ENCODE peak calls at places on chromosomes 6 and 20, in four cellular contexts. W is GM23338, C is spleen, Q is K562. I is an unnamed sample.

GRCh38 chr6:133671376-133671775 is 217.5 kb upstream of the TCF21 start:
- DNase-seq in W (no peak), C (no peak), Q (no peak), I (no peak)

GRCh38 chr6:96460052-96460700 is 61.4 kb upstream of the UFL1 start:
- DNase-seq in W (no peak), C (no peak), Q (no peak), I (no peak)

GRCh38 chr20:4225778-4226177 is 210.4 kb upstream of the RNF24 start:
- DNase-seq in W (no peak), C (no peak), Q (no peak), I (no peak)

GRCh38 chr20:56974499-56975250 is 291.8 kb downstream of the BMP7 start:
- DNase-seq in W (peak; percentile 90), C (no peak), Q (peak; percentile 31), I (no peak)

GRCh38 chr6:116010400-116011095 is 50.1 kb downstream of the FRK start:
- DNase-seq in W (peak; percentile 77), C (peak; percentile 73), Q (peak; percentile 35), I (peak; percentile 70)

GRCh38 chr20:63958471-63958870 is 2.3 kb upstream of the UCKL1 start:
- DNase-seq in W (no peak), C (no peak), Q (no peak), I (no peak)

GRCh38 chr6:128491643-128492206 is 28.7 kb downstream of the PTPRK start:
- DNase-seq in W (no peak), C (no peak), Q (no peak), I (no peak)

GRCh38 chr6:21135484-21136005 is 458.0 kb upstream of the SOX4 start:
- DNase-seq in W (no peak), C (no peak), Q (no peak), I (no peak)

GRCh38 chr6:4059115-4059777 is 19.7 kb downstream of the FAM217A start:
- DNase-seq in W (no peak), C (no peak), Q (peak; percentile 72), I (no peak)

GRCh38 chr20:46312075-46312944 is 4.0 kb upstream of the CDH22 start:
- DNase-seq in W (peak; percentile 84), C (no peak), Q (peak; percentile 74), I (no peak)

GRCh38 chr20:47360207-47360488 is 3.6 kb upstream of the ZMYND8 start:
- DNase-seq in W (no peak), C (peak; percentile 31), Q (no peak), I (peak; percentile 81)

GRCh38 chr6:157054531-157054979 is 268.8 kb downstream of the TMEM242 start:
- DNase-seq in W (no peak), C (no peak), Q (no peak), I (no peak)

GRCh38 chr6:18263561-18264337 is 581 bp downstream of the DEK start:
- DNase-seq in W (peak; percentile 64), C (peak; percentile 90), Q (peak; percentile 85), I (peak; percentile 86)

GRCh38 chr20:20358801-20359200 is 9.1 kb upstream of the INSM1 start:
- DNase-seq in W (no peak), C (no peak), Q (no peak), I (no peak)

GRCh38 chr20:54063998-54064676 is 6.3 kb downstream of the BCAS1 start:
- DNase-seq in W (no peak), C (no peak), Q (no peak), I (no peak)

GRCh38 chr6:166490671-166491500 is 95.6 kb downstream of the RAMACL start:
- DNase-seq in W (no peak), C (peak; percentile 47), Q (no peak), I (peak; percentile 53)

GRCh38 chr20:42639140-42639539 is 550.6 kb downstream of the PTPRT start:
- DNase-seq in W (no peak), C (no peak), Q (no peak), I (no peak)
- TF ChIP-seq POLR2AphosphoS5 in W (no peak), C (no peak), Q (no peak), I (no peak)

GRCh38 chr6:142357879-142358278 is 56.1 kb downstream of the ADGRG6 start:
- DNase-seq in W (no peak), C (no peak), Q (no peak), I (no peak)

GRCh38 chr6:142361765-142362540 is 60.1 kb downstream of the ADGRG6 start:
- DNase-seq in W (no peak), C (no peak), Q (no peak), I (no peak)

GRCh38 chr6:142356271-142356938 is 54.6 kb downstream of the ADGRG6 start:
- DNase-seq in W (no peak), C (no peak), Q (no peak), I (no peak)

GRCh38 chr6:142361345-142361744 is 59.5 kb downstream of the ADGRG6 start:
- DNase-seq in W (no peak), C (no peak), Q (no peak), I (no peak)

GRCh38 chr6:142359271-142359960 is 57.6 kb downstream of the ADGRG6 start:
- DNase-seq in W (no peak), C (no peak), Q (no peak), I (no peak)
- H3K4me1 ChIP-seq in W (peaks cover 5% of the 10 kb centered on the region), C (no peaks in the 10 kb centered on the region), Q (no peaks in the 10 kb centered on the region), I (no peaks in the 10 kb centered on the region)

DNA sequence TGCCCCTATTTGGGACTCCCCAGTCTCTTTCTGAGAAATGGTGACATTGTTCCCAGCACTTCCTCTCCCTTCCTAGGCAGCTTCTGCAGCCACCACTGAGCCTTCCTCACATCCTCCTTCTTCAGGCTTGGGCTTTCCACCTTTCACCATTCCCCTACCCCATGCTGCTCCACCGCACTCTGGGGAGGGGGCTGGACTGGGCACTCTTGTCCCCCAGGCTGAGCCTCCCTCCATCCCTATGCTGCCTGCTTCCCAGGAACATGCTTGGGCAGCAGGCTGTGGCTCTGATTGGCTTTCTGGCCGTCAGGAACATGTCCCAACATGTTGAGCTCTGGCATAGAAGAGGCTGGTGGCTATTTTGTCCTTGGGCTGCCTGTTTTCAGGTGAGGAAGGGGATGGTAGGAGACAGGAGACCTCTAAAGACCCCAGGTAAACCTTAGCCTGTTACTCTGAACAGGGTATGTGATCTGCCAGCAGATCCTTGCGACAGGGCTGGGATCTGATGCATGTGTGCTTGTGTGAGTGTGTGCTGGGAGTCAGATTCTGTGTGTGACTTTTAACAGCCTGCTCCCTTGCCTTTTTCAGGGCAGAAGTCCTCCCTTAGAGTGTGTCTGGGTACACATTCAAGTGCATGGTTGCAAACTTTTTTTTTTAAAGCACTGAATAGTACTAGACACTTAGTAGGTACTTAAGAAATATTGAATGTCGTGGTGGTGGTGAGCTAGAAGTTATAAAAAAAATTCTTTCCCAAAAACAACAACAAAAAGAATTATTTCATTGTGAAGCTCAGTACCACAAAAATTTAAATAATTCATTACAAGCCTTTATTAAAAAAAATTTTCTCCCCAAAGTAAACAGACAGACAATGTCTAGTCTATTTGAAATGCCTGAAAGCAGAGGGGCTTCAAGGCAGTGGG is 2.1 kb upstream of the CDKN1A start:
- DNase-seq in W (no peak), C (peak; percentile 43), Q (no peak), I (no peak)
- TF ChIP-seq POLR2AphosphoS5 in W (peak; percentile 28), C (no peak), Q (no peak), I (no peak)

DNA sequence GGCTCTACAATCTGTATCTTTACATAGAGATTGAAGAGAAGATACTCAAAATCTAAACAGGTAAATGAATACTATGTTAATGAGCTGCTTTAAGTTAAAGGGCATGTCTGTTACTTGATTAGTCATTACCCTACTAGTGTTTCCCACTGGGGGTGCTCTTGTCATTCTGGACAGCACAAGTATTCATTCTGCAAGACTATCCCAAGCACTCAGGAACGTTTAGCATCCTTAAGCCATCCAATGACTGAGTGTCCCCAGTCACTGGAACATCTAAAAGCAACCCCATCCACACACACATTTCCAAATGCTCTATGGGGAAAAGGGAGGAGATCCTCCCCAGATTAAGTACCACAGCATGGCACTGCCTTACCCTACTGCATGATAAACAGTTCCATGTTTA is 25.7 kb downstream of the EZR start:
- DNase-seq in W (peak; percentile 84), C (no peak), Q (peak; percentile 81), I (no peak)
- H3K4me1 ChIP-seq in W (peaks cover 38% of the 10 kb centered on the region), C (peaks cover 100% of the 10 kb centered on the region), Q (no peaks in the 10 kb centered on the region), I (peaks cover 9% of the 10 kb centered on the region)

DNA sequence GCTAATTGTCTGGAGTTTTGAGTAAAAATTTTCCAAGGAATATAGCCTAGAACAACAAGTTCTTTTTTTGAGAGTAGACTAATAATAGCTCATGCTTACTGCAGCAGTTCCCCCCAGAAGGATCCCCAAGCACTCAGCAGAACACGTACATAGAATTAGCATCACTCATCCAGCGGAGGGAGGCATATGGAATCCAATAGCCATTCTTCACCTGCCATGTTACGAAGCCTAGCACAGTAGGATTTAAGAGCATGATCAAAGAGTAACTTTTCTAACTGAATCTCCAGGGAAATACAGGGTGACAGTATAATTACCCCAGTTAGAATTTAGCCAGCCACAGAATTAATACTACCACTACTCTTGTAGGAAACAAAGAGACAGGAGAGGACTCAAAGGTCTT is 511.7 kb upstream of the NOX3 start:
- DNase-seq in W (no peak), C (no peak), Q (no peak), I (no peak)
- TF ChIP-seq POLR2AphosphoS5 in W (no peak), C (no peak), Q (no peak), I (no peak)

DNA sequence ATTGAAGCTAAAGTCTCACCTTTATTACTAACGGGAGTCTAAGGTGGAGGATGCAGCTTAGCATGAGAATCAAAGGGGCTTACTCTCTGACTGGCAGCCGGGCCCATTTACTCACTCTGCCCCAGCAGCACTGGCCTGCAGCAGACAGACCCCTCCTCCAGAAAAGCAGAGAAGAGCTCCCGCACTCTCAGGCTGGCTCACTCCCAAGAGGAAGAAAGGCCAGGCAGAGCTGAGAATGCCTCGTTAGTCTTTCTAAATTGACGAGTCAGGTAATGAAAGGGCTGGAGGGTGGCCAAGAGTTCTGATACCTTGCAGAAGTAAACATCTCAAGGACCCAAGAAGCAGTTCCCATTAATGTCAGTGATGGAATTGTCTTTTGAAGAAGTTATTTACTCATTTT is 44.5 kb upstream of the IL20RA start:
- DNase-seq in W (peak; percentile 23), C (no peak), Q (no peak), I (no peak)
- H3K4me1 ChIP-seq in W (peaks cover 4% of the 10 kb centered on the region), C (peaks cover 21% of the 10 kb centered on the region), Q (no peaks in the 10 kb centered on the region), I (no peaks in the 10 kb centered on the region)

DNA sequence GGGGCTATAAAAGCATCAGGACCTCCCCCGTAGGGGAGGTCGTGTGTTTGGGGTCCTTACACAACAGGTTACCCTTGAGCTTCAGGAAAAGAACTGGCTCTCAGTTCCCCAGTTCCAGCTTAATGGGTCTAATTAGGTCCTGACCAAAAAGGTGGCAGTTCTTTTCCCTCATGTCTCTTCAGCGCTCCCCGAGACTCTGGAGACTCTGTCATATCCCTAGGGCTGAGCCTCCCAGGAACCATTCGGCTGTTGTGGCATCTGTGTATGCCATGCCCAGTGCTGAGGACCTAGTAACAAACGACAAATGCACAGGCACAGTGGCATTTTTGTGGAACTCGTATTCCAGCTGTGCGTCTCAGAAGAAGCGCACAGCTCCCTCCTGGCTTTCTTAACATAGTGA is 14.6 kb downstream of the PRDM1 start:
- DNase-seq in W (no peak), C (no peak), Q (no peak), I (no peak)
- TF ChIP-seq POLR2AphosphoS5 in W (no peak), C (no peak), Q (no peak), I (no peak)